ENCODE peak calls at places on chromosomes 5 and 9, in eight cellular contexts. Q is fibroblast of mammary gland; G is transverse colon; H is SK-N-SH; F is CD8-positive, alpha-beta T cell; W is fibroblast of lung; J is Peyer's patch; D is ascending aorta. X is an unnamed sample.

GRCh38 chr9:69385474-69386091 is 60.6 kb downstream of the ENTREP1 start:
- DNase-seq in Q (no peak), G (no peak), H (no peak), F (no peak), W (no peak), J (no peak), D (no peak), X (no peak)

GRCh38 chr5:112492291-112492690 is 73.2 kb upstream of the EPB41L4A start:
- DNase-seq in Q (peak; percentile 67), G (peak; percentile 45), H (peak; percentile 52), F (no peak), W (peak; percentile 58), J (peak; percentile 69), D (no peak), X (peak; percentile 47)

GRCh38 chr5:127930311-127930710 is 153.3 kb upstream of the SLC12A2 start:
- DNase-seq in Q (no peak), G (no peak), H (no peak), F (no peak), W (peak; percentile 82), J (no peak), D (no peak), X (no peak)

GRCh38 chr5:69527128-69527745 is 32.8 kb upstream of the GTF2H2C start:
- DNase-seq in Q (no peak), G (no peak), H (no peak), F (no peak), W (no peak), J (no peak), D (no peak), X (no peak)

GRCh38 chr9:78280982-78281668 is 15.8 kb upstream of the PSAT1 start:
- DNase-seq in Q (peak; percentile 80), G (peak; percentile 14), H (peak; percentile 17), F (no peak), W (peak; percentile 88), J (no peak), D (no peak), X (no peak)

GRCh38 chr5:78855026-78855425 is 130.1 kb downstream of the ARSB start:
- DNase-seq in Q (no peak), G (no peak), H (no peak), F (no peak), W (no peak), J (no peak), D (no peak), X (no peak)

GRCh38 chr5:10424124-10424731 is 17.5 kb upstream of the ROPN1L start:
- DNase-seq in Q (peak; percentile 60), G (no peak), H (peak; percentile 43), F (no peak), W (peak; percentile 34), J (no peak), D (no peak), X (peak; percentile 41)

GRCh38 chr5:16924201-16924600 is 11.9 kb downstream of the MYO10 start:
- DNase-seq in Q (no peak), G (no peak), H (no peak), F (no peak), W (no peak), J (no peak), D (no peak), X (no peak)

GRCh38 chr5:126597156-126597555 is 2.1 kb upstream of the ALDH7A1 start:
- DNase-seq in Q (peak; percentile 92), G (no peak), H (no peak), F (no peak), W (peak; percentile 84), J (no peak), D (no peak), X (no peak)

GRCh38 chr9:128361981-128362646 is 9.1 kb upstream of the URM1 start:
- DNase-seq in Q (peak; percentile 81), G (peak; percentile 84), H (peak; percentile 92), F (peak; percentile 66), W (peak; percentile 74), J (peak; percentile 92), D (peak; percentile 39), X (no peak)

GRCh38 chr5:180394031-180394636 is 41.0 kb upstream of the GFPT2 start:
- DNase-seq in Q (no peak), G (no peak), H (peak; percentile 4), F (no peak), W (no peak), J (no peak), D (no peak), X (no peak)

GRCh38 chr5:5229405-5229804 is 89.3 kb downstream of the ADAMTS16 start:
- DNase-seq in Q (peak; percentile 38), G (no peak), H (no peak), F (no peak), W (peak; percentile 86), J (no peak), D (no peak), X (no peak)

GRCh38 chr5:160306711-160307110 is 5.7 kb downstream of the CCNJL start:
- DNase-seq in Q (no peak), G (peak; percentile 42), H (no peak), F (no peak), W (no peak), J (peak; percentile 56), D (no peak), X (no peak)

GRCh38 chr5:164353155-164353554 is 847.7 kb downstream of the MAT2B start:
- DNase-seq in Q (no peak), G (no peak), H (peak; percentile 39), F (no peak), W (peak; percentile 88), J (no peak), D (no peak), X (no peak)

GRCh38 chr5:15650266-15650665 is 150.3 kb downstream of the FBXL7 start:
- DNase-seq in Q (peak; percentile 21), G (no peak), H (no peak), F (no peak), W (peak; percentile 29), J (no peak), D (no peak), X (no peak)

GRCh38 chr5:138597660-138598400 is 22.6 kb upstream of the HSPA9 start:
- DNase-seq in Q (peak; percentile 31), G (no peak), H (no peak), F (no peak), W (no peak), J (peak; percentile 54), D (no peak), X (no peak)

GRCh38 chr9:91192785-91193657 is 168.7 kb downstream of the AUH start:
- DNase-seq in Q (peak; percentile 100), G (peak; percentile 81), H (peak; percentile 75), F (peak; percentile 43), W (peak; percentile 99), J (peak; percentile 89), D (peak; percentile 85), X (peak; percentile 71)

GRCh38 chr5:147223951-147224791 is 10.7 kb upstream of the STK32A start:
- DNase-seq in Q (peak; percentile 61), G (peak; percentile 16), H (peak; percentile 69), F (no peak), W (peak; percentile 48), J (no peak), D (no peak), X (no peak)

DNA sequence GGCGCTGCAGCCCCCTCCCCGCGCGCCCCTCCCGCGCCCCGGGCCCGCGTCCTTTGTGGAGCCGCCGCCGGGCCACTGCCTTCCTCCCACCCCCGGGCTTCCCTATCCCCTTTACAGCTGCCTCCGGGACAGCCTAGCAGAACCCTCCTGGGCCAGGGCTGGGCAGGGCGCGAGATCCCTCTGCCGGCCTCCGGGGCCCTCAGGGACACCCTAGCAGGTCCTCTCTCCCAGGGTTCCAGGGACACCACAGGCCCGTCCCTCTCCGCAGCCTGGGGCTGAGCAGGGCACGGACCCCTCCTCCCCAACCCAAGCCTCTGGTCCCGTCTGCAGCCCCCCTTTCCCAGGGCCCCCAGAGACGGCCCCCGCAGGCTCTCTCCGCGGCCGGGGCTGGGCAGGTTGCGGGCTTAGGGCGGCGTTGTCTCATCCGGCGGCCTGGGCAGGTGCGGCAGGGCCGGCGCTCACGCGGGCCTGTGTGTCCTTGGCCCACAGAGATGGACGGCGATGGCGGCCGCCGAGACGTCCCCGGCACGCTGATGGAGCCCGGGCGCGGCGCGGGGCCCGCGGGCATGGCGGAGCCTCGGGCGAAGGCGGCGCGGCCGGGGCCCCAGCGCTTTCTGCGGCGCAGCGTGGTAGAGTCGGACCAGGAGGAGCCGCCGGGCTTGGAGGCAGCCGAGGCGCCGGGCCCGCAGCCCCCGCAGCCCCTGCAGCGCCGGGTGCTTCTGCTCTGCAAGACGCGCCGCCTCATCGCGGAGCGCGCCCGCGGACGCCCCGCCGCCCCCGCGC is 691 bp downstream of the WNK2 start:
- DNase-seq in Q (no peak), G (peak; percentile 25), H (peak; percentile 84), F (no peak), W (no peak), J (no peak), D (no peak), X (no peak)
- H3K4me3 ChIP-seq in Q (no peak overlapping the region), G (peak overlapping the region; percentile 84), H (peak overlapping the region; percentile 55), F (peak overlapping the region; percentile 33), W (no peak overlapping the region), J (peak overlapping the region; percentile 53), D (peak overlapping the region; percentile 67), X (peak overlapping the region; percentile 27)

DNA sequence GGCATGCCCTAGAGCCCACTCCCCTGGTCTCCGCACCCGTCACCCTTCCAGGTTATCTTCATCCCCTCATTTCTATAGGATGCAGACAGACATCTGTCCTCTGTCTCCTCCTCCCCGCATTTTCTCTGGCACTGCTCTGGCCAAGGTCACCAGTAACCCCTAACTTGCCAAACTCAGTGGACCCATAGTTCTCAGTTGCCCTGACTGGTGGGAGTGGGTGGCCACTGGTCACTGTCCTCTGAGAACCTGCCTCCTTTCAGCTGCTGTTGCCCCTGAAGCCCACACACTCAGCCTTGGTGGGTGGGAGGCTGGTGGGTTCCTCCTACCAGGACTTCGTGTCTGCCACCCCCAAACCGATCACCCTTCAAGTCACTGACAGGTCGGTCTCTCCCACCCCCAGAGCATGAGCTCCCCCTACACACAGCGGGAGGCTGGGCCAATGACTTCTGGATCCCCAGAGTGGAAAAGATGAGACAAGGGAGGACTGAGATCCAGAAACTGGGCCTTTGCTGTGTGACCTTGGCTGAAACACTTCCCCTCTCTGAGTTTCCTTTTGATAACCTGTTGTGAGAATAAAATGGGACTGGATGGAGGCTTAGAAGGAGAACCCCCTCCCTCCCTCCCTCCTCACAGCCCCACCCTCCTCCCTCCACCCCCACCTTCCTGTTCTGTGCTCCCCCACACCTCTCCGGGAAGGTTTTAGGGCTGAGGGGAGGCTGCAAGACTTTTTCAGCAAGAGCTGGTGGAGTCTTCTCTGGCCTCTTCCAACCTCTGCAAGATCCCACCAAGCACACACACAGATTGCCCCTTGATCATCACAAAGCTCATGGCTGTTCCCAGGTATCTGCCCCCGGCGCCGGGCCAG is 2.4 kb upstream of the DBN1 start:
- DNase-seq in Q (no peak), G (no peak), H (no peak), F (no peak), W (peak; percentile 50), J (no peak), D (no peak), X (no peak)
- H3K4me3 ChIP-seq in Q (no peak overlapping the region), G (no peak overlapping the region), H (no peak overlapping the region), F (no peak overlapping the region), W (no peak overlapping the region), J (no peak overlapping the region), D (no peak overlapping the region), X (no peak overlapping the region)

DNA sequence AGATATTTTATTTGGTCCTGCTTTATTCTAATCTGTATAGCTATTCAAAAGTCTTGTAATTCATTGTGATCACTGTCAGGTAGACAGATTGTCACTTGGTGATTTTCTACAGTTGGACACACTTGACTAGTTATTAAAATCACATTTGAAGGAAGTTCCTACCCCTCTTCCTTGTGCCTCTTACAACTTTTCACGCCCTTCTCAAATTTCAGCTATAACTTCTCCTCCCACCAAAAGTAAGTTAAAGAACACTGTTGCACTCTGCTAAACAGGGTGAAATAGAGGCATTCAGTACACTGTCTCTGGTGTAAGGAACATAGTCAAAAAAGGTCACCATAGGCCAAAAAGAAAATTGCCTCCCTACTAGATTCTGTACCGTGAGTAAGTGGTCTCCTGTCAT is 142.1 kb upstream of the POU5F2 start:
- DNase-seq in Q (no peak), G (no peak), H (no peak), F (no peak), W (no peak), J (no peak), D (no peak), X (no peak)
- H3K4me3 ChIP-seq in Q (no peak overlapping the region), G (no peak overlapping the region), H (no peak overlapping the region), F (no peak overlapping the region), W (no peak overlapping the region), J (no peak overlapping the region), D (no peak overlapping the region), X (no peak overlapping the region)

GRCh38 chr9:133990366-133991210 is 1.5 kb downstream of the VAV2 start:
- DNase-seq in Q (peak; percentile 84), G (peak; percentile 65), H (peak; percentile 65), F (no peak), W (peak; percentile 84), J (peak; percentile 84), D (no peak), X (no peak)
- H3K4me3 ChIP-seq in Q (peak overlapping the region; percentile 66), G (peak overlapping the region; percentile 73), H (peak overlapping the region; percentile 87), F (no peak overlapping the region), W (peak overlapping the region; percentile 60), J (peak overlapping the region; percentile 86), D (peak overlapping the region; percentile 63), X (no peak overlapping the region)

X was measured in Jurkat, Clone E6-1.